ENCODE peak calls at places on chromosomes 12 and 14, in ten cellular contexts. A is adrenal gland; V is neural progenitor cell; X is right lobe of liver; T is psoas muscle; E is CD8-positive, alpha-beta T cell; L is Peyer's patch; G is Caco-2; M is keratinocyte; K is A673. S is an unnamed sample. For H3K9me3, the result is how much of the 10 kb centered on the place peaks cover.

GRCh38 chr14:95597784-95598204 is 62.9 kb downstream of the GLRX5 start:
- DNase-seq in A (no peak), V (peak), X (no peak), T (no peak), E (no peak), L (no peak), G (peak), M (no peak), K (peak), S (no peak)

GRCh38 chr12:99806304-99806703 is 158.8 kb downstream of the GARIN6 start:
- DNase-seq in A (no peak), V (no peak), X (no peak), T (no peak), E (no peak), L (no peak), G (no peak), M (no peak), K (no peak), S (no peak)

GRCh38 chr12:46965137-46965536 is 114.3 kb upstream of the PCED1B start:
- DNase-seq in A (no peak), V (no peak), X (no peak), T (no peak), E (no peak), L (no peak), G (no peak), M (no peak), K (no peak), S (no peak)

GRCh38 chr12:3110579-3110978 is 33.4 kb downstream of the TSPAN9 start:
- DNase-seq in A (no peak), V (no peak), X (no peak), T (no peak), E (no peak), L (no peak), G (no peak), M (no peak), K (no peak), S (no peak)

GRCh38 chr14:101781240-101782061 is 19.9 kb downstream of the PPP2R5C start:
- DNase-seq in A (no peak), V (peak), X (no peak), T (no peak), E (no peak), L (no peak), G (no peak), M (no peak), K (peak), S (no peak)

GRCh38 chr12:111330800-111331752 is 37.8 kb downstream of the PHETA1 start:
- DNase-seq in A (no peak), V (peak), X (no peak), T (no peak), E (no peak), L (no peak), G (peak), M (no peak), K (peak), S (no peak)

GRCh38 chr14:103408491-103409155 is 23.4 kb downstream of the MARK3 start:
- DNase-seq in A (peak), V (no peak), X (no peak), T (no peak), E (no peak), L (no peak), G (no peak), M (no peak), K (no peak), S (no peak)

GRCh38 chr12:66409195-66409871 is 107.0 kb downstream of the HELB start:
- DNase-seq in A (peak), V (peak), X (no peak), T (no peak), E (no peak), L (no peak), G (peak), M (no peak), K (peak), S (peak)

DNA sequence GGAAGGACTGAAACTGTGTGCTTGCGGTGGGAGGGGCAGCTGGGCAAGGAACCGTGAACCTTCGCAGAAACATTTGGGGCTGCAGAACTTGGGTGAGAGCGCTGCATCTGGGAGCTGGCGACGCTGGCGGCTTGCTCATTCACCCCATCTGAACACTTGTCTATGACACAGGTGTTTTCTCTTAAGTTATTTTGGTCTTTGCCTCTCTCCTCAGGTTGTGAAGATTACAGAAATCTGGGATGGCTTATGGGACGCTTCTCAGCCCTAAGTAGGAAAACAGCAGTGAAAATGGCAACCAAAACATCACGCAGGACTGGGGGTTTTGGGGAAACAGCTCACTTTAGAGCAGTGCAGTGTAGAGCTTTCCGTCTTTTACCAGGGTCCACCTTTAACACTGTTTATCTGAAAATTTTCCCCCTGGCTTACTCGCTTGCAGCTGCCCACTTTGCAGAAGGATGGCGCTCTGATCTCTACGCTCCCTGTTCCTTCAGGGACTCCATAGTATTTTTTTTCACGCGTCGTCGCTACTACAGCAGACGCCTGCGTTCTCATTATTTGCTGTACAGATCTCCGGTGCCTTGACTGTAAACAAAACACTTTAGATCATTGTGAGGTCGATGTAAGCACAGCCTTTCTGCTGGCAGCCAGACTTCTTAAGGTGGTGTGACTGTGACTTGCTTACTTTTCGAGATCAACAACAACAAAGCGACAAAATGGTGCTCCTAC is 2.7 kb upstream of the CDKN1B start:
- DNase-seq in A (no peak), V (peak), X (peak), T (no peak), E (no peak), L (peak), G (peak), M (no peak), K (peak), S (peak)
- TF ChIP-seq CTCF in A (no peak), V (peak), X (no peak), T (peak), E (no peak), L (no peak), G (peak), M (peak), K (peak), S (no peak)

DNA sequence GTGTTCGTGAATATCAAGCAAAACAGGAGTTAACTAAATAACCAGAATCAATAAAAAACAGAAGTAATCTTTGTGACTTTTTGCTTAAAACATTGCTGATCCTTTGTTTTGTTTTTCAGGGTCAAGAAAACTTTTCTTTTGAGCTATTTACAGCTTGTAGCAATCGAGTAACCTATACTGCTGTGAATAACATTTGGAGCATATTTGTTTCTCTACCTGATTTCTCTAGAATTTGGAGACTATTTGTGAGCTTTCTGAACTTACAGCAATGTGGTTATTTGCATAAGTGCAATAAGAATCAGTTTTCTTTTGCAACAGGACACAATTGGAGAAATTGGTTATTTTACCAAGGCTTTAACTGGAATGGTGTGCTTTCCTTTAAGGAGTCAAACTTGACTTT is 7.3 kb upstream of the ETNK1 start:
- DNase-seq in A (no peak), V (no peak), X (no peak), T (no peak), E (no peak), L (no peak), G (no peak), M (no peak), K (no peak), S (no peak)
- H3K9me3 ChIP-seq in A (under half), V (under half), X (under half), T (under half), E (under half), L (under half), G (under half), M (under half), K (under half), S (under half)

GRCh38 chr14:63633801-63634200 is 7.9 kb downstream of the WDR89 start:
- DNase-seq in A (no peak), V (no peak), X (no peak), T (no peak), E (no peak), L (no peak), G (no peak), M (no peak), K (no peak), S (no peak)

GRCh38 chr14:63632932-63633514 is 8.6 kb downstream of the WDR89 start:
- DNase-seq in A (no peak), V (no peak), X (no peak), T (no peak), E (no peak), L (no peak), G (no peak), M (no peak), K (peak), S (no peak)
- TF ChIP-seq CTCF in A (peak), V (peak), X (peak), T (peak), E (peak), L (peak), G (peak), M (no peak), K (peak), S (peak)

DNA sequence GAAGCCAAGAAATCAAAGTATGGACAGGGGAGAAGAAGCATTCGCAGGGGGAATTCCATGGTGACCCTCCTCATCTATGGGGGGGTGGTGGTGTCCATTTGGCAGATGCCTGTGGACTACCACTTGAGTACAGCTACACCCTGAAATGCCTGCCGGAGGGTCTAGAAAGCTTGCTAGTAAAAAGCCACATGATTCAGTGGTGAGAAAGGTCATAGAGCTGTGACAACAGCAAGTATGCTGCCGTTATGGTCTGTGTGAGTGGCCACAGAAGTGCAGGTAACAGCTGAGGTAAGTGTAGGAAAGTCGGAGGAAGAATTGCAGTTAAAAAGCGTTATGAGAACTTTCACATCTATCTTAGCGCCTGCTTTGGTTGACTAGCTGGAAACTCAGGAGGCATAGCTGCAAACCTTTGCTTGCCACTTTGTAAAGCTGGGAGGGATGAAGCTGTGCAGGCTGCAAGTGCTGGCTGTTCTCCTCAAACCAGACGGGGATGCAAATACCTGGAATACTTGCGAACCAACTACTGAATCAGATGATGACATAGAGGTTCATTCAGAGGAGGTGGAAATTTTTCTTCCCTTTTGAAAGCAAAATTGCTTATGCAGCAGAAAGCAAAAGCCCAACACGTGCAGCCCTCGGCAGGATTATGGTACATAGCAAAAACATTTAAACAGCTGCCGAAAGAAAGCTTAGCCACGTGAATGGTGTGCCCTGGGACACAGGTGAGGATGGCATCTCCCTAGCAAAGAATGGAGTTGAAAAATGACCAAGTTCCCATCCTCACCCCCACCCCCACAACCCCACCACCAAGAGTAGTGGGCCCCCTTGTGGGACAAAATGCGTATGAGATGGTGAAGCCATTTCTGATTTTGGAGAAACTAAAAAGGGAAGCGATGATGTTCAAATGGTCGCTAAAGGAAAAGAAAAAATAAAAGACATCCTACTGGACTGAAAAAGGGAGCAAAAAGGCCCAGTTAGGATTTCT is 287.0 kb downstream of the RERGL start:
- DNase-seq in A (no peak), V (no peak), X (no peak), T (no peak), E (no peak), L (no peak), G (peak), M (no peak), K (no peak), S (no peak)
- H3K9me3 ChIP-seq in A (under half), V (under half), X (under half), T (under half), E (under half), L (under half), G (under half), M (under half), K (under half), S (under half)

S was measured in CD4-positive, alpha-beta T cell.